ENCODE peak calls at places on chromosome 13, in eight cellular contexts. O is brain microvascular endothelial cell; Q is Peyer's patch; U is uterus; B is CD8-positive, alpha-beta T cell; R is suprapubic skin; G is heart right ventricle; A is A549. Y is an unnamed sample.
A peak's percentile ranks its signal among the peaks of the same experiment; 100 is the strongest.

GRCh38 chr13:75345191-75345590 is 136.8 kb downstream of the TBC1D4 start:
- DNase-seq in R (no peak), U (no peak), Q (no peak), B (no peak), O (peak; percentile 26), A (no peak), G (no peak), Y (no peak)

GRCh38 chr13:48858523-48858922 is 117.2 kb upstream of the FNDC3A start:
- DNase-seq in A (no peak), G (no peak), B (no peak), U (no peak), R (no peak), Q (no peak), O (no peak), Y (no peak)

GRCh38 chr13:47437411-47437810 is 540.6 kb upstream of the HTR2A start:
- DNase-seq in R (no peak), Q (no peak), O (no peak), A (no peak), U (no peak), B (no peak), G (no peak), Y (no peak)

GRCh38 chr13:99577934-99578917 is 77.0 kb downstream of the TM9SF2 start:
- DNase-seq in R (no peak), B (no peak), U (no peak), Q (no peak), O (no peak), G (no peak), A (no peak), Y (no peak)

GRCh38 chr13:73698859-73699258 is 435.3 kb downstream of the KLF12 start:
- DNase-seq in G (no peak), Q (no peak), R (no peak), U (no peak), O (no peak), A (no peak), B (no peak), Y (no peak)

GRCh38 chr13:85806553-85807175 is 7.4 kb upstream of the SLITRK6 start:
- DNase-seq in B (no peak), G (no peak), Q (no peak), U (no peak), R (no peak), A (no peak), O (no peak), Y (peak; percentile 27)

GRCh38 chr13:88281846-88282245 is 610.7 kb downstream of the SLITRK5 start:
- DNase-seq in Q (no peak), G (no peak), U (no peak), A (no peak), R (no peak), B (no peak), O (no peak), Y (no peak)

GRCh38 chr13:72889496-72889895 is 107.6 kb downstream of the PIBF1 start:
- DNase-seq in B (no peak), A (no peak), Q (no peak), U (no peak), O (no peak), G (no peak), R (no peak), Y (no peak)

GRCh38 chr13:48819376-48819775 is 156.3 kb upstream of the FNDC3A start:
- DNase-seq in B (no peak), Q (no peak), O (no peak), G (no peak), A (no peak), U (no peak), R (no peak), Y (no peak)

GRCh38 chr13:83057119-83057518 is 825.2 kb downstream of the SLITRK1 start:
- DNase-seq in A (no peak), U (no peak), G (no peak), R (no peak), Q (no peak), B (no peak), O (no peak), Y (no peak)

GRCh38 chr13:36421447-36421846 is 10.8 kb upstream of the CCNA1 start:
- DNase-seq in G (no peak), Q (no peak), A (no peak), U (no peak), O (peak; percentile 40), B (no peak), R (no peak), Y (no peak)

DNA sequence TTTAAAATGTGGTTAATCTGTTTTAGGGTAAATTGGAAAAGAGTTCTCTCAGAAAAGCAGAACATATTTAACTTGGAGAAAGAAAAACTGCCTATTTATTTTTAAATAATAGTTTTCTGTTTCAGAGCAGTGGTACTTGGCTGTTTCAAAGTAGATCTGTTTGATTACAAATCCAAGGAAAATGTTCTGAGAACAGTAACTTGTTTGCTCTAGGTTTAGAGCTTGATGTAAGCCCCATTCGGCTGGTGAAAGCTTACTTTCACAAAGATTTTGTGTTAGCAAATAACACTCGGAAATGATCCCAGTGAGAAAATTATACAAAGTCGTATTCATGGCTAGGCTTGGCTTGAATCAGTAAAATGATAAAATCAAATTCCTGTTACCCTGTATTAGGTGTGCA is 395.8 kb upstream of the GPC6 start:
- DNase-seq in R (no peak), O (no peak), Q (no peak), B (no peak), U (no peak), A (no peak), G (no peak), Y (no peak)
- TF ChIP-seq CTCF in R (no peak), O (no peak), Q (no peak), B (no peak), U (no peak), A (no peak), G (no peak), Y (no peak)

GRCh38 chr13:53137777-53138176 is 109.2 kb downstream of the OLFM4 start:
- DNase-seq in O (peak; percentile 31), Q (no peak), G (no peak), U (peak; percentile 65), A (no peak), R (no peak), B (no peak), Y (peak; percentile 9)
- H3K27ac ChIP-seq in O (no peak overlapping the region), Q (peak overlapping the region; percentile 53), G (no peak overlapping the region), U (peak overlapping the region; percentile 11), A (no peak overlapping the region), R (peak overlapping the region; percentile 50), B (no peak overlapping the region), Y (no peak overlapping the region)

GRCh38 chr13:89951341-89951740 is 1396.1 kb upstream of the MIR17HG start:
- DNase-seq in O (no peak), R (no peak), Q (no peak), A (no peak), U (no peak), B (no peak), G (no peak), Y (no peak)
- TF ChIP-seq CTCF in O (no peak), R (no peak), Q (no peak), A (no peak), U (no peak), B (no peak), G (peak; percentile 15), Y (no peak)

DNA sequence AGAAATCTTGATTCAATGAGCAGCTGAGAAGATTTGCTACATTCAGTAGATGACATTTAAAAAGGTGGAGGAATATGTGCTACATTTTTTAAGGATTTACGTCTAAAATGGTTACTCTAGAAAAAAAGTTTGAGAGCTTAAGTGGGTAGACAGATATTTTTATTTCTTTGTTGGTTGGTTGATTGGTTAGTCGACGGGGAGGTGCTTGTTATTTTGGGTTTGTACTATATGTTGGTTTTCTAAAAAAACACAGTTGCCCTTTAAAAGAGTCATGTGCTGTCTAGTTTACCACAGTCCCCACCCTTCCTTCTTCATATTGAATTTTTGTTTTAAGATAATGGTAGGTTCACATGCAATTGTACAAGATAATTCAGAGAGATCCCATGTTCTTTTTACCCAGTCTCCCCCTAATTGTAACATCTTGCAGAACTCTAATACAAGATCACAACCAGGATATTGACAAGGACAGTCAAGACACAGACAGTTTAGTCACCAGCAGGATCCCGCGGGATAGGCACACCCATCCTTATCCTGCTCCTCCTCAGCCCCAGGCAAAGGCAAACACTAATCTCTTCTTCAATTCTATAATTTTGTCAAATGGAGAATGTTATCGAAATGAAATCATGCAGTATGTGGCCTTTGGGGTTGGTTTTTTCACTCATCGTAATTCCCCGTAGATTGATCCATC is 171.4 kb downstream of the FOXO1 start:
- DNase-seq in R (no peak), U (no peak), G (no peak), O (no peak), A (no peak), Q (no peak), B (no peak), Y (no peak)
- H3K27ac ChIP-seq in R (no peak overlapping the region), U (no peak overlapping the region), G (no peak overlapping the region), O (no peak overlapping the region), A (peak overlapping the region; percentile 50), Q (no peak overlapping the region), B (peak overlapping the region; percentile 36), Y (no peak overlapping the region)

DNA sequence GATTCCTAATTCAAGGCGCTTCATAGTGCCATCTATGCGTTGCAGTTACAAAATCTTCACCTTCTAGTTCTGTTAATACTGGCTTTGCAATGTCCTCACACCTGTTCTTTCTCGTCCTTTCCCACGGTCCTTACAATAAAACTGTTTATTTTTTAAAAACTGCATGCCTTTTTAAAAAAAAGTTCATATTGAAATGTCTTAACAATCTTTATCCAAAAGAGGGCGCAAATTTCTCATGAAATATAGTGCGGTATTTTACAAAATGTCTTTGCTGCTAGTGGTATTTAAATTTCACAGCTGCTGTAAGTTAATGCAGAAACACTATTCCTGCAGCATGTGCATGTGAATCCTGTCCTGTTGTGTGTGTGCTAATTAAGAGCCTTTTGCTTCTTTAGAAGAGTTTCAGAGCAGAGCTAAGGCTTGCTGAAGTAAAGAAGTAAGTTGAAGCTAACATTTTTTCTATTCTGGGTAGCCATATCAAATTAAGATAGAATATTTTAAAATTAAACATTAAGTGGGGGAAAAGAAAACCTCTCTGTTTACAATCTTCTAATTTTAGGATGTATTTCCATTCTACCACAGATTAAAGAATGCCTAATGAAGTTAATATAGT is 15.8 kb upstream of the CLDN10 start:
- DNase-seq in Q (no peak), B (no peak), A (no peak), O (no peak), G (no peak), U (no peak), R (no peak), Y (no peak)
- TF ChIP-seq CTCF in Q (peak; percentile 36), B (peak; percentile 43), A (peak; percentile 54), O (peak; percentile 23), G (peak; percentile 54), U (peak; percentile 32), R (peak; percentile 13), Y (peak; percentile 60)

DNA sequence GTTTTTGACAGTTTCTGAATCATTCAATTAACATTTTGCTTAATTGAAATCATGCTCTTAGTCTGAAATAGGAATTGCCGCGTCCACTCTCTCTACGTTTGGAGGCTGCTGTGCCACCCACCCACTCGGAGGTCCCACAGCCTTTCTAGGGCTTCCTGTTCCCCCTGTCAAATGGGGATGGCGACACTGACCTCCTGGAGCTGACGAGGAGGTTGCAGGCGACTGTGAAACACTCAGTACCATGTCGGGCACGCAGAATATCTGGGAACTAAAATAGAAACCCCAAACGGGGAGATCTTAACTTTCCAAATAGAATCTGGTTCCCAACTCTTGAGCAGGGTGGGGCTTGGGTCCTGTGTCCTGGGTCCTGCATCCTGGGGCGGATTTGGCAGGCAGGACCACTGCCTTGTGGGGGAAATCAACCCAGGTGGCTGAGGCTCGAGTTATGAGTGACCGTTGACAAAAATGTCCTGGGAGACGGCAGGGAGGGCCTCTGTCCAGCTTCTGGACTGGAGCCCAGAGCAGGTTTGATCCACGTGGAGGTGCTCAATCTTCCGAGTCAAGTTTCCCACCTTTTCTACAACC is 124.6 kb downstream of the RAB20 start:
- DNase-seq in U (no peak), Q (no peak), A (no peak), O (no peak), G (no peak), B (no peak), R (no peak), Y (no peak)
- H3K27ac ChIP-seq in U (no peak overlapping the region), Q (no peak overlapping the region), A (no peak overlapping the region), O (peak overlapping the region; percentile 12), G (no peak overlapping the region), B (no peak overlapping the region), R (no peak overlapping the region), Y (no peak overlapping the region)

GRCh38 chr13:45683701-45684100 is 18.4 kb upstream of the CBY2 start:
- DNase-seq in G (no peak), U (no peak), O (no peak), Q (no peak), A (no peak), R (no peak), B (no peak), Y (no peak)
- TF ChIP-seq CTCF in G (no peak), U (no peak), O (peak; percentile 65), Q (no peak), A (no peak), R (no peak), B (no peak), Y (no peak)